ENCODE peak calls at places on chromosomes 3 and 15, in six cellular contexts. Q is iris pigment epithelial cell, U is ELF-1, C is kidney tubule cell, I is NCI-H2107, F is astrocyte of the spinal cord. Z is an unnamed sample.

GRCh38 chr15:48547305-48547704 is 98.2 kb downstream of the FBN1 start:
- DNase-seq in Q (peak), U (no peak), C (no peak), I (no peak), F (peak), Z (no peak)

GRCh38 chr3:185504636-185505035 is 5.8 kb upstream of the TMEM41A start:
- DNase-seq in Q (no peak), U (no peak), C (no peak), I (no peak), F (no peak), Z (no peak)

GRCh38 chr3:27458929-27459328 is 25.3 kb downstream of the SLC4A7 start:
- DNase-seq in Q (no peak), U (no peak), C (no peak), I (no peak), F (no peak), Z (no peak)

GRCh38 chr3:8110966-8111798 is 390.4 kb upstream of the LMCD1 start:
- DNase-seq in Q (peak), U (peak), C (peak), I (no peak), F (peak), Z (peak)

GRCh38 chr3:72310028-72310987 is 525.4 kb upstream of the PROK2 start:
- DNase-seq in Q (peak), U (no peak), C (peak), I (peak), F (peak), Z (peak)

GRCh38 chr3:175404026-175404425 is 544.9 kb downstream of the NAALADL2 start:
- DNase-seq in Q (peak), U (no peak), C (no peak), I (no peak), F (no peak), Z (no peak)

GRCh38 chr3:127277591-127277990 is 10.3 kb downstream of the PRR20G start:
- DNase-seq in Q (no peak), U (no peak), C (peak), I (no peak), F (no peak), Z (no peak)

GRCh38 chr3:38136272-38136806 is 588 bp downstream of the ACAA1 start:
- DNase-seq in Q (peak), U (no peak), C (peak), I (no peak), F (no peak), Z (no peak)

GRCh38 chr3:116129187-116129945 is 315.9 kb downstream of the LSAMP start:
- DNase-seq in Q (no peak), U (no peak), C (no peak), I (no peak), F (no peak), Z (no peak)

GRCh38 chr3:176799675-176800074 is 397.6 kb downstream of the TBL1XR1 start:
- DNase-seq in Q (no peak), U (peak), C (peak), I (no peak), F (no peak), Z (no peak)

GRCh38 chr3:172216267-172216666 is 176.9 kb downstream of the FNDC3B start:
- DNase-seq in Q (no peak), U (no peak), C (no peak), I (no peak), F (no peak), Z (no peak)

GRCh38 chr15:53962646-53963561 is 15.3 kb upstream of the UNC13C start:
- DNase-seq in Q (peak), U (peak), C (peak), I (no peak), F (peak), Z (no peak)

GRCh38 chr3:70982274-70982673 is 601.3 kb downstream of the FOXP1 start:
- DNase-seq in Q (peak), U (no peak), C (no peak), I (no peak), F (no peak), Z (peak)

GRCh38 chr3:18898911-18899310 is 249.4 kb upstream of the KCNH8 start:
- DNase-seq in Q (no peak), U (no peak), C (no peak), I (no peak), F (no peak), Z (no peak)

GRCh38 chr3:130276203-130276803 is 69.2 kb upstream of the COL6A5 start:
- DNase-seq in Q (peak), U (peak), C (peak), I (peak), F (peak), Z (peak)

GRCh38 chr15:65868546-65869126 is 655 bp upstream of the RAB11A start:
- DNase-seq in Q (no peak), U (no peak), C (no peak), I (no peak), F (no peak), Z (no peak)

GRCh38 chr15:66505430-66505811 is 295 bp downstream of the ZWILCH start:
- DNase-seq in Q (peak), U (no peak), C (no peak), I (no peak), F (no peak), Z (no peak)

GRCh38 chr3:23987376-23987775 is 42.3 kb downstream of the NR1D2 start:
- DNase-seq in Q (no peak), U (no peak), C (no peak), I (no peak), F (no peak), Z (no peak)

GRCh38 chr3:156252656-156253055 is 132.3 kb downstream of the KCNAB1 start:
- DNase-seq in Q (peak), U (no peak), C (peak), I (no peak), F (no peak), Z (no peak)

GRCh38 chr3:49794926-49795905 is 4.5 kb downstream of the CDHR4 start:
- DNase-seq in Q (no peak), U (no peak), C (no peak), I (no peak), F (no peak), Z (no peak)

GRCh38 chr3:152773633-152774032 is 61.3 kb upstream of the P2RY1 start:
- DNase-seq in Q (no peak), U (no peak), C (no peak), I (no peak), F (no peak), Z (no peak)

GRCh38 chr3:535566-536416 is 339.2 kb downstream of the CHL1 start:
- DNase-seq in Q (no peak), U (no peak), C (peak), I (no peak), F (peak), Z (no peak)

GRCh38 chr15:95044780-95045417 is 813.5 kb downstream of the MCTP2 start:
- DNase-seq in Q (no peak), U (no peak), C (no peak), I (no peak), F (no peak), Z (no peak)

GRCh38 chr3:99023590-99024192 is 122.2 kb upstream of the DCBLD2 start:
- DNase-seq in Q (peak), U (no peak), C (peak), I (no peak), F (peak), Z (peak)

GRCh38 chr15:82538961-82539689 is 1.1 kb downstream of the RPS17 start:
- DNase-seq in Q (peak), U (no peak), C (peak), I (no peak), F (peak), Z (no peak)

GRCh38 chr15:77030042-77030927 is 35.4 kb downstream of the PSTPIP1 start:
- DNase-seq in Q (no peak), U (no peak), C (no peak), I (no peak), F (no peak), Z (no peak)

GRCh38 chr15:99054025-99054387 is 46.4 kb upstream of the PGPEP1L start:
- DNase-seq in Q (no peak), U (no peak), C (peak), I (no peak), F (no peak), Z (no peak)

GRCh38 chr15:70504305-70504951 is 258.9 kb downstream of the UACA start:
- DNase-seq in Q (peak), U (peak), C (peak), I (no peak), F (peak), Z (peak)

GRCh38 chr3:27342279-27342678 is 26.9 kb downstream of the NEK10 start:
- DNase-seq in Q (no peak), U (no peak), C (no peak), I (no peak), F (no peak), Z (no peak)

GRCh38 chr3:10557783-10558373 is 52.5 kb upstream of the ATP2B2 start:
- DNase-seq in Q (peak), U (no peak), C (peak), I (no peak), F (peak), Z (peak)

GRCh38 chr3:58355174-58355573 is 22.5 kb downstream of the PXK start:
- DNase-seq in Q (no peak), U (no peak), C (no peak), I (no peak), F (no peak), Z (no peak)

GRCh38 chr3:70740082-70740481 is 427.6 kb upstream of the MDFIC2 start:
- DNase-seq in Q (no peak), U (peak), C (no peak), I (no peak), F (no peak), Z (no peak)

GRCh38 chr3:4071481-4072184 is 231.5 kb upstream of the SETMAR start:
- DNase-seq in Q (no peak), U (peak), C (no peak), I (no peak), F (no peak), Z (no peak)

GRCh38 chr15:87703238-87704111 is 553.1 kb downstream of the NTRK3 start:
- DNase-seq in Q (no peak), U (no peak), C (no peak), I (no peak), F (no peak), Z (no peak)

GRCh38 chr3:133882986-133883586 is 12.6 kb downstream of the RAB6B start:
- DNase-seq in Q (no peak), U (no peak), C (no peak), I (no peak), F (no peak), Z (no peak)